ENCODE peak calls at places on chromosomes 6 and 20, in nine cellular contexts. One of them, this sample, is unnamed.

GRCh38 chr20:24993337-24994185 is 1.0 kb upstream of the APMAP start:
- DNase-seq in psoas muscle: no peak
- DNase-seq in mucosa of gallbladder: no peak
- DNase-seq in COR-L47: peak; percentile 46
- DNase-seq in NCI-H2081: peak; percentile 2
- DNase-seq in activated effector memory CD4-positive, alpha-beta T cell treated with Interleukin-2 at 50 U/mL for 16 hours: no peak
- DNase-seq in HS-27A: peak; percentile 48
- DNase-seq in cardiac fibroblast: peak; percentile 67
- DNase-seq in stimulated activated CD4-positive, alpha-beta T cell treated with anti-CD3 and anti-CD28 coated beads, Interleukin-12 subunit alpha, Interleukin-12 subunit beta, amount 100 ng/mL, for 4 hours: no peak
- DNase-seq in this sample: peak; percentile 40

GRCh38 chr6:40391086-40391485 is 196.1 kb downstream of the LRFN2 start:
- DNase-seq in psoas muscle: no peak
- DNase-seq in NCI-H2081: no peak
- DNase-seq in stimulated activated CD4-positive, alpha-beta T cell treated with anti-CD3 and anti-CD28 coated beads, Interleukin-12 subunit alpha, Interleukin-12 subunit beta, amount 100 ng/mL, for 4 hours: no peak
- DNase-seq in activated effector memory CD4-positive, alpha-beta T cell treated with Interleukin-2 at 50 U/mL for 16 hours: no peak
- DNase-seq in mucosa of gallbladder: no peak
- DNase-seq in HS-27A: no peak
- DNase-seq in COR-L47: no peak
- DNase-seq in cardiac fibroblast: no peak
- DNase-seq in this sample: no peak

GRCh38 chr6:30957716-30958115 is 16.9 kb downstream of the MUCL3 start:
- DNase-seq in stimulated activated CD4-positive, alpha-beta T cell treated with anti-CD3 and anti-CD28 coated beads, Interleukin-12 subunit alpha, Interleukin-12 subunit beta, amount 100 ng/mL, for 4 hours: no peak
- DNase-seq in COR-L47: no peak
- DNase-seq in HS-27A: no peak
- DNase-seq in activated effector memory CD4-positive, alpha-beta T cell treated with Interleukin-2 at 50 U/mL for 16 hours: no peak
- DNase-seq in mucosa of gallbladder: no peak
- DNase-seq in cardiac fibroblast: no peak
- DNase-seq in psoas muscle: no peak
- DNase-seq in NCI-H2081: no peak
- DNase-seq in this sample: no peak

GRCh38 chr20:18004389-18005031 is 35.7 kb downstream of the MGME1 start:
- DNase-seq in mucosa of gallbladder: no peak
- DNase-seq in HS-27A: no peak
- DNase-seq in NCI-H2081: no peak
- DNase-seq in stimulated activated CD4-positive, alpha-beta T cell treated with anti-CD3 and anti-CD28 coated beads, Interleukin-12 subunit alpha, Interleukin-12 subunit beta, amount 100 ng/mL, for 4 hours: no peak
- DNase-seq in COR-L47: no peak
- DNase-seq in psoas muscle: peak; percentile 69
- DNase-seq in activated effector memory CD4-positive, alpha-beta T cell treated with Interleukin-2 at 50 U/mL for 16 hours: no peak
- DNase-seq in cardiac fibroblast: no peak
- DNase-seq in this sample: no peak

GRCh38 chr20:34705008-34705382 is 851 bp downstream of the TP53INP2 start:
- DNase-seq in stimulated activated CD4-positive, alpha-beta T cell treated with anti-CD3 and anti-CD28 coated beads, Interleukin-12 subunit alpha, Interleukin-12 subunit beta, amount 100 ng/mL, for 4 hours: no peak
- DNase-seq in NCI-H2081: no peak
- DNase-seq in mucosa of gallbladder: no peak
- DNase-seq in activated effector memory CD4-positive, alpha-beta T cell treated with Interleukin-2 at 50 U/mL for 16 hours: no peak
- DNase-seq in cardiac fibroblast: no peak
- DNase-seq in psoas muscle: no peak
- DNase-seq in HS-27A: no peak
- DNase-seq in COR-L47: no peak
- DNase-seq in this sample: no peak

GRCh38 chr6:125611573-125612399 is 137.6 kb upstream of the HEY2 start:
- DNase-seq in COR-L47: peak; percentile 48
- DNase-seq in NCI-H2081: peak; percentile 18
- DNase-seq in cardiac fibroblast: peak; percentile 66
- DNase-seq in stimulated activated CD4-positive, alpha-beta T cell treated with anti-CD3 and anti-CD28 coated beads, Interleukin-12 subunit alpha, Interleukin-12 subunit beta, amount 100 ng/mL, for 4 hours: no peak
- DNase-seq in mucosa of gallbladder: no peak
- DNase-seq in activated effector memory CD4-positive, alpha-beta T cell treated with Interleukin-2 at 50 U/mL for 16 hours: no peak
- DNase-seq in psoas muscle: no peak
- DNase-seq in HS-27A: no peak
- DNase-seq in this sample: peak; percentile 12

GRCh38 chr6:85287654-85288053 is 162.2 kb upstream of the NT5E start:
- DNase-seq in stimulated activated CD4-positive, alpha-beta T cell treated with anti-CD3 and anti-CD28 coated beads, Interleukin-12 subunit alpha, Interleukin-12 subunit beta, amount 100 ng/mL, for 4 hours: no peak
- DNase-seq in mucosa of gallbladder: no peak
- DNase-seq in HS-27A: no peak
- DNase-seq in COR-L47: no peak
- DNase-seq in psoas muscle: no peak
- DNase-seq in cardiac fibroblast: no peak
- DNase-seq in activated effector memory CD4-positive, alpha-beta T cell treated with Interleukin-2 at 50 U/mL for 16 hours: no peak
- DNase-seq in NCI-H2081: no peak
- DNase-seq in this sample: no peak

GRCh38 chr6:14430218-14430617 is 312.6 kb downstream of the CD83 start:
- DNase-seq in NCI-H2081: no peak
- DNase-seq in activated effector memory CD4-positive, alpha-beta T cell treated with Interleukin-2 at 50 U/mL for 16 hours: no peak
- DNase-seq in psoas muscle: no peak
- DNase-seq in cardiac fibroblast: no peak
- DNase-seq in COR-L47: no peak
- DNase-seq in stimulated activated CD4-positive, alpha-beta T cell treated with anti-CD3 and anti-CD28 coated beads, Interleukin-12 subunit alpha, Interleukin-12 subunit beta, amount 100 ng/mL, for 4 hours: no peak
- DNase-seq in mucosa of gallbladder: no peak
- DNase-seq in HS-27A: no peak
- DNase-seq in this sample: no peak

GRCh38 chr6:8192067-8192466 is 89.7 kb upstream of the EEF1E1 start:
- DNase-seq in activated effector memory CD4-positive, alpha-beta T cell treated with Interleukin-2 at 50 U/mL for 16 hours: no peak
- DNase-seq in COR-L47: no peak
- DNase-seq in HS-27A: no peak
- DNase-seq in stimulated activated CD4-positive, alpha-beta T cell treated with anti-CD3 and anti-CD28 coated beads, Interleukin-12 subunit alpha, Interleukin-12 subunit beta, amount 100 ng/mL, for 4 hours: no peak
- DNase-seq in cardiac fibroblast: no peak
- DNase-seq in psoas muscle: no peak
- DNase-seq in NCI-H2081: no peak
- DNase-seq in mucosa of gallbladder: no peak
- DNase-seq in this sample: no peak

GRCh38 chr6:55664581-55665223 is 85.7 kb upstream of the HMGCLL1 start:
- DNase-seq in mucosa of gallbladder: no peak
- DNase-seq in NCI-H2081: no peak
- DNase-seq in psoas muscle: no peak
- DNase-seq in activated effector memory CD4-positive, alpha-beta T cell treated with Interleukin-2 at 50 U/mL for 16 hours: no peak
- DNase-seq in stimulated activated CD4-positive, alpha-beta T cell treated with anti-CD3 and anti-CD28 coated beads, Interleukin-12 subunit alpha, Interleukin-12 subunit beta, amount 100 ng/mL, for 4 hours: no peak
- DNase-seq in cardiac fibroblast: peak; percentile 36
- DNase-seq in HS-27A: no peak
- DNase-seq in COR-L47: no peak
- DNase-seq in this sample: no peak

GRCh38 chr6:152986978-152987377 is 4.1 kb upstream of the FBXO5 start:
- DNase-seq in activated effector memory CD4-positive, alpha-beta T cell treated with Interleukin-2 at 50 U/mL for 16 hours: no peak
- DNase-seq in HS-27A: no peak
- DNase-seq in stimulated activated CD4-positive, alpha-beta T cell treated with anti-CD3 and anti-CD28 coated beads, Interleukin-12 subunit alpha, Interleukin-12 subunit beta, amount 100 ng/mL, for 4 hours: no peak
- DNase-seq in NCI-H2081: no peak
- DNase-seq in mucosa of gallbladder: no peak
- DNase-seq in psoas muscle: no peak
- DNase-seq in COR-L47: no peak
- DNase-seq in cardiac fibroblast: no peak
- DNase-seq in this sample: no peak

GRCh38 chr6:25486580-25486979 is 165.4 kb upstream of the SCGN start:
- DNase-seq in stimulated activated CD4-positive, alpha-beta T cell treated with anti-CD3 and anti-CD28 coated beads, Interleukin-12 subunit alpha, Interleukin-12 subunit beta, amount 100 ng/mL, for 4 hours: no peak
- DNase-seq in activated effector memory CD4-positive, alpha-beta T cell treated with Interleukin-2 at 50 U/mL for 16 hours: no peak
- DNase-seq in COR-L47: peak; percentile 43
- DNase-seq in cardiac fibroblast: no peak
- DNase-seq in mucosa of gallbladder: no peak
- DNase-seq in psoas muscle: no peak
- DNase-seq in HS-27A: no peak
- DNase-seq in NCI-H2081: no peak
- DNase-seq in this sample: no peak

GRCh38 chr20:57907131-57908083 is 197.6 kb upstream of the PMEPA1 start:
- DNase-seq in cardiac fibroblast: no peak
- DNase-seq in NCI-H2081: no peak
- DNase-seq in mucosa of gallbladder: no peak
- DNase-seq in COR-L47: no peak
- DNase-seq in stimulated activated CD4-positive, alpha-beta T cell treated with anti-CD3 and anti-CD28 coated beads, Interleukin-12 subunit alpha, Interleukin-12 subunit beta, amount 100 ng/mL, for 4 hours: no peak
- DNase-seq in HS-27A: no peak
- DNase-seq in activated effector memory CD4-positive, alpha-beta T cell treated with Interleukin-2 at 50 U/mL for 16 hours: no peak
- DNase-seq in psoas muscle: no peak
- DNase-seq in this sample: no peak

GRCh38 chr6:105259912-105260889 is 80.4 kb upstream of the POPDC3 start:
- DNase-seq in HS-27A: no peak
- DNase-seq in activated effector memory CD4-positive, alpha-beta T cell treated with Interleukin-2 at 50 U/mL for 16 hours: no peak
- DNase-seq in mucosa of gallbladder: no peak
- DNase-seq in NCI-H2081: no peak
- DNase-seq in cardiac fibroblast: no peak
- DNase-seq in COR-L47: peak; percentile 58
- DNase-seq in stimulated activated CD4-positive, alpha-beta T cell treated with anti-CD3 and anti-CD28 coated beads, Interleukin-12 subunit alpha, Interleukin-12 subunit beta, amount 100 ng/mL, for 4 hours: no peak
- DNase-seq in psoas muscle: no peak
- DNase-seq in this sample: no peak

GRCh38 chr6:8131265-8131897 is 29.0 kb upstream of the EEF1E1 start:
- DNase-seq in activated effector memory CD4-positive, alpha-beta T cell treated with Interleukin-2 at 50 U/mL for 16 hours: no peak
- DNase-seq in NCI-H2081: peak; percentile 80
- DNase-seq in stimulated activated CD4-positive, alpha-beta T cell treated with anti-CD3 and anti-CD28 coated beads, Interleukin-12 subunit alpha, Interleukin-12 subunit beta, amount 100 ng/mL, for 4 hours: peak; percentile 5
- DNase-seq in cardiac fibroblast: peak; percentile 79
- DNase-seq in mucosa of gallbladder: peak; percentile 51
- DNase-seq in COR-L47: peak; percentile 61
- DNase-seq in psoas muscle: no peak
- DNase-seq in HS-27A: peak; percentile 29
- DNase-seq in this sample: peak; percentile 9

GRCh38 chr6:125792172-125792571 is 1.4 kb downstream of the NCOA7 start:
- DNase-seq in activated effector memory CD4-positive, alpha-beta T cell treated with Interleukin-2 at 50 U/mL for 16 hours: no peak
- DNase-seq in HS-27A: no peak
- DNase-seq in cardiac fibroblast: peak; percentile 40
- DNase-seq in psoas muscle: no peak
- DNase-seq in NCI-H2081: no peak
- DNase-seq in COR-L47: no peak
- DNase-seq in mucosa of gallbladder: no peak
- DNase-seq in stimulated activated CD4-positive, alpha-beta T cell treated with anti-CD3 and anti-CD28 coated beads, Interleukin-12 subunit alpha, Interleukin-12 subunit beta, amount 100 ng/mL, for 4 hours: no peak
- DNase-seq in this sample: no peak

GRCh38 chr20:54195483-54196472 is 12.1 kb upstream of the PFDN4 start:
- DNase-seq in NCI-H2081: no peak
- DNase-seq in activated effector memory CD4-positive, alpha-beta T cell treated with Interleukin-2 at 50 U/mL for 16 hours: no peak
- DNase-seq in stimulated activated CD4-positive, alpha-beta T cell treated with anti-CD3 and anti-CD28 coated beads, Interleukin-12 subunit alpha, Interleukin-12 subunit beta, amount 100 ng/mL, for 4 hours: no peak
- DNase-seq in mucosa of gallbladder: no peak
- DNase-seq in psoas muscle: no peak
- DNase-seq in cardiac fibroblast: no peak
- DNase-seq in COR-L47: no peak
- DNase-seq in HS-27A: no peak
- DNase-seq in this sample: no peak

GRCh38 chr20:55793986-55794385 is 211.3 kb downstream of the CBLN4 start:
- DNase-seq in mucosa of gallbladder: no peak
- DNase-seq in activated effector memory CD4-positive, alpha-beta T cell treated with Interleukin-2 at 50 U/mL for 16 hours: no peak
- DNase-seq in cardiac fibroblast: no peak
- DNase-seq in psoas muscle: no peak
- DNase-seq in stimulated activated CD4-positive, alpha-beta T cell treated with anti-CD3 and anti-CD28 coated beads, Interleukin-12 subunit alpha, Interleukin-12 subunit beta, amount 100 ng/mL, for 4 hours: no peak
- DNase-seq in NCI-H2081: no peak
- DNase-seq in COR-L47: no peak
- DNase-seq in HS-27A: no peak
- DNase-seq in this sample: no peak

GRCh38 chr6:53493635-53494025 is 51.3 kb downstream of the GCLC start:
- DNase-seq in COR-L47: no peak
- DNase-seq in NCI-H2081: no peak
- DNase-seq in psoas muscle: no peak
- DNase-seq in activated effector memory CD4-positive, alpha-beta T cell treated with Interleukin-2 at 50 U/mL for 16 hours: no peak
- DNase-seq in stimulated activated CD4-positive, alpha-beta T cell treated with anti-CD3 and anti-CD28 coated beads, Interleukin-12 subunit alpha, Interleukin-12 subunit beta, amount 100 ng/mL, for 4 hours: no peak
- DNase-seq in HS-27A: no peak
- DNase-seq in cardiac fibroblast: no peak
- DNase-seq in mucosa of gallbladder: no peak
- DNase-seq in this sample: no peak

GRCh38 chr6:1916334-1916985 is 306.7 kb downstream of the FOXC1 start:
- DNase-seq in mucosa of gallbladder: no peak
- DNase-seq in HS-27A: peak; percentile 19
- DNase-seq in psoas muscle: no peak
- DNase-seq in cardiac fibroblast: peak; percentile 73
- DNase-seq in activated effector memory CD4-positive, alpha-beta T cell treated with Interleukin-2 at 50 U/mL for 16 hours: no peak
- DNase-seq in COR-L47: no peak
- DNase-seq in stimulated activated CD4-positive, alpha-beta T cell treated with anti-CD3 and anti-CD28 coated beads, Interleukin-12 subunit alpha, Interleukin-12 subunit beta, amount 100 ng/mL, for 4 hours: no peak
- DNase-seq in NCI-H2081: no peak
- DNase-seq in this sample: no peak

GRCh38 chr20:63624486-63624885 is 2.4 kb downstream of the GMEB2 start:
- DNase-seq in HS-27A: no peak
- DNase-seq in cardiac fibroblast: peak; percentile 31
- DNase-seq in mucosa of gallbladder: no peak
- DNase-seq in COR-L47: no peak
- DNase-seq in psoas muscle: no peak
- DNase-seq in activated effector memory CD4-positive, alpha-beta T cell treated with Interleukin-2 at 50 U/mL for 16 hours: no peak
- DNase-seq in stimulated activated CD4-positive, alpha-beta T cell treated with anti-CD3 and anti-CD28 coated beads, Interleukin-12 subunit alpha, Interleukin-12 subunit beta, amount 100 ng/mL, for 4 hours: no peak
- DNase-seq in NCI-H2081: no peak
- DNase-seq in this sample: no peak

GRCh38 chr6:72589096-72589495 is 32.8 kb upstream of the KCNQ5 start:
- DNase-seq in cardiac fibroblast: peak; percentile 51
- DNase-seq in HS-27A: no peak
- DNase-seq in activated effector memory CD4-positive, alpha-beta T cell treated with Interleukin-2 at 50 U/mL for 16 hours: no peak
- DNase-seq in COR-L47: no peak
- DNase-seq in psoas muscle: no peak
- DNase-seq in mucosa of gallbladder: no peak
- DNase-seq in NCI-H2081: no peak
- DNase-seq in stimulated activated CD4-positive, alpha-beta T cell treated with anti-CD3 and anti-CD28 coated beads, Interleukin-12 subunit alpha, Interleukin-12 subunit beta, amount 100 ng/mL, for 4 hours: no peak
- DNase-seq in this sample: no peak

GRCh38 chr20:16729565-16730460 is at the start of gene SNRPB2:
- DNase-seq in cardiac fibroblast: peak; percentile 96
- DNase-seq in stimulated activated CD4-positive, alpha-beta T cell treated with anti-CD3 and anti-CD28 coated beads, Interleukin-12 subunit alpha, Interleukin-12 subunit beta, amount 100 ng/mL, for 4 hours: peak; percentile 85
- DNase-seq in activated effector memory CD4-positive, alpha-beta T cell treated with Interleukin-2 at 50 U/mL for 16 hours: peak; percentile 87
- DNase-seq in NCI-H2081: peak; percentile 94
- DNase-seq in HS-27A: peak; percentile 85
- DNase-seq in mucosa of gallbladder: peak; percentile 96
- DNase-seq in COR-L47: peak; percentile 93
- DNase-seq in psoas muscle: peak; percentile 97
- DNase-seq in this sample: peak; percentile 59

GRCh38 chr6:7219310-7219709 is 93.7 kb downstream of the SSR1 start:
- DNase-seq in cardiac fibroblast: peak; percentile 62
- DNase-seq in NCI-H2081: no peak
- DNase-seq in mucosa of gallbladder: peak; percentile 31
- DNase-seq in HS-27A: no peak
- DNase-seq in psoas muscle: peak; percentile 72
- DNase-seq in stimulated activated CD4-positive, alpha-beta T cell treated with anti-CD3 and anti-CD28 coated beads, Interleukin-12 subunit alpha, Interleukin-12 subunit beta, amount 100 ng/mL, for 4 hours: no peak
- DNase-seq in COR-L47: no peak
- DNase-seq in activated effector memory CD4-positive, alpha-beta T cell treated with Interleukin-2 at 50 U/mL for 16 hours: no peak
- DNase-seq in this sample: no peak

GRCh38 chr20:44714701-44715494 is at the start of gene CCN5:
- DNase-seq in mucosa of gallbladder: peak; percentile 86
- DNase-seq in stimulated activated CD4-positive, alpha-beta T cell treated with anti-CD3 and anti-CD28 coated beads, Interleukin-12 subunit alpha, Interleukin-12 subunit beta, amount 100 ng/mL, for 4 hours: no peak
- DNase-seq in cardiac fibroblast: peak; percentile 81
- DNase-seq in NCI-H2081: no peak
- DNase-seq in HS-27A: peak; percentile 77
- DNase-seq in COR-L47: peak; percentile 64
- DNase-seq in activated effector memory CD4-positive, alpha-beta T cell treated with Interleukin-2 at 50 U/mL for 16 hours: no peak
- DNase-seq in psoas muscle: peak; percentile 94
- DNase-seq in this sample: no peak

GRCh38 chr6:12203001-12203400 is 87.2 kb upstream of the EDN1 start:
- DNase-seq in cardiac fibroblast: no peak
- DNase-seq in mucosa of gallbladder: no peak
- DNase-seq in activated effector memory CD4-positive, alpha-beta T cell treated with Interleukin-2 at 50 U/mL for 16 hours: no peak
- DNase-seq in NCI-H2081: no peak
- DNase-seq in COR-L47: no peak
- DNase-seq in HS-27A: peak; percentile 95
- DNase-seq in stimulated activated CD4-positive, alpha-beta T cell treated with anti-CD3 and anti-CD28 coated beads, Interleukin-12 subunit alpha, Interleukin-12 subunit beta, amount 100 ng/mL, for 4 hours: no peak
- DNase-seq in psoas muscle: no peak
- DNase-seq in this sample: no peak

GRCh38 chr20:60283281-60283680 is 325.1 kb downstream of the CDH26 start:
- DNase-seq in cardiac fibroblast: peak; percentile 8
- DNase-seq in activated effector memory CD4-positive, alpha-beta T cell treated with Interleukin-2 at 50 U/mL for 16 hours: no peak
- DNase-seq in HS-27A: no peak
- DNase-seq in mucosa of gallbladder: no peak
- DNase-seq in NCI-H2081: no peak
- DNase-seq in stimulated activated CD4-positive, alpha-beta T cell treated with anti-CD3 and anti-CD28 coated beads, Interleukin-12 subunit alpha, Interleukin-12 subunit beta, amount 100 ng/mL, for 4 hours: no peak
- DNase-seq in COR-L47: no peak
- DNase-seq in psoas muscle: no peak
- DNase-seq in this sample: no peak

GRCh38 chr20:53036992-53037391 is 64.8 kb downstream of the TSHZ2 start:
- DNase-seq in stimulated activated CD4-positive, alpha-beta T cell treated with anti-CD3 and anti-CD28 coated beads, Interleukin-12 subunit alpha, Interleukin-12 subunit beta, amount 100 ng/mL, for 4 hours: no peak
- DNase-seq in psoas muscle: no peak
- DNase-seq in activated effector memory CD4-positive, alpha-beta T cell treated with Interleukin-2 at 50 U/mL for 16 hours: no peak
- DNase-seq in cardiac fibroblast: no peak
- DNase-seq in COR-L47: no peak
- DNase-seq in mucosa of gallbladder: no peak
- DNase-seq in NCI-H2081: no peak
- DNase-seq in HS-27A: no peak
- DNase-seq in this sample: no peak

GRCh38 chr20:6829510-6830116 is 62.1 kb downstream of the BMP2 start:
- DNase-seq in mucosa of gallbladder: no peak
- DNase-seq in COR-L47: peak; percentile 55
- DNase-seq in psoas muscle: no peak
- DNase-seq in HS-27A: no peak
- DNase-seq in stimulated activated CD4-positive, alpha-beta T cell treated with anti-CD3 and anti-CD28 coated beads, Interleukin-12 subunit alpha, Interleukin-12 subunit beta, amount 100 ng/mL, for 4 hours: no peak
- DNase-seq in cardiac fibroblast: peak; percentile 18
- DNase-seq in activated effector memory CD4-positive, alpha-beta T cell treated with Interleukin-2 at 50 U/mL for 16 hours: no peak
- DNase-seq in NCI-H2081: no peak
- DNase-seq in this sample: no peak

GRCh38 chr6:107192739-107193296 is 77.5 kb upstream of the BEND3 start:
- DNase-seq in stimulated activated CD4-positive, alpha-beta T cell treated with anti-CD3 and anti-CD28 coated beads, Interleukin-12 subunit alpha, Interleukin-12 subunit beta, amount 100 ng/mL, for 4 hours: no peak
- DNase-seq in psoas muscle: no peak
- DNase-seq in COR-L47: no peak
- DNase-seq in cardiac fibroblast: no peak
- DNase-seq in mucosa of gallbladder: no peak
- DNase-seq in NCI-H2081: no peak
- DNase-seq in HS-27A: no peak
- DNase-seq in activated effector memory CD4-positive, alpha-beta T cell treated with Interleukin-2 at 50 U/mL for 16 hours: no peak
- DNase-seq in this sample: no peak

GRCh38 chr6:25748049-25748448 is 6.5 kb upstream of the SLC17A4 start:
- DNase-seq in stimulated activated CD4-positive, alpha-beta T cell treated with anti-CD3 and anti-CD28 coated beads, Interleukin-12 subunit alpha, Interleukin-12 subunit beta, amount 100 ng/mL, for 4 hours: no peak
- DNase-seq in cardiac fibroblast: no peak
- DNase-seq in psoas muscle: no peak
- DNase-seq in activated effector memory CD4-positive, alpha-beta T cell treated with Interleukin-2 at 50 U/mL for 16 hours: no peak
- DNase-seq in mucosa of gallbladder: no peak
- DNase-seq in HS-27A: no peak
- DNase-seq in COR-L47: no peak
- DNase-seq in NCI-H2081: no peak
- DNase-seq in this sample: no peak